ENCODE peak calls at places on chromosomes 3 and 15, in four cellular contexts. Y, T, H and A are unnamed samples. For H3K4me1 and H3K36me3, the result is how much of the 10 kb centered on the place peaks cover.

GRCh38 chr3:197027151-197027895 is 2.3 kb downstream of the MELTF start:
- DNase-seq in T (peak), H (no peak), Y (peak), A (peak)

GRCh38 chr3:46208167-46208704 is at the start of gene CCR1:
- DNase-seq in Y (peak), H (no peak), T (peak), A (no peak)

GRCh38 chr15:50707878-50708427 is 21.4 kb upstream of the TRPM7 start:
- DNase-seq in T (no peak), Y (no peak), H (no peak), A (no peak)

GRCh38 chr15:93982226-93982641 is 249.1 kb upstream of the MCTP2 start:
- DNase-seq in Y (peak), H (no peak), T (peak), A (no peak)

GRCh38 chr15:70351941-70352774 is 254.4 kb upstream of the TLE3 start:
- DNase-seq in Y (no peak), H (no peak), T (no peak), A (peak)

GRCh38 chr15:53882311-53882710 is 95.9 kb upstream of the UNC13C start:
- DNase-seq in Y (no peak), T (no peak), H (no peak), A (no peak)

GRCh38 chr3:189714991-189715961 is 84.1 kb downstream of the TP63 start:
- DNase-seq in Y (no peak), T (peak), H (no peak), A (no peak)

GRCh38 chr15:61871926-61872522 is 188.2 kb downstream of the VPS13C start:
- DNase-seq in Y (no peak), T (peak), H (no peak), A (no peak)

GRCh38 chr3:13770390-13771169 is 109.3 kb downstream of the WNT7A start:
- DNase-seq in H (peak), Y (no peak), T (no peak), A (no peak)

GRCh38 chr3:53503185-53503584 is 8.8 kb downstream of the CACNA1D start:
- DNase-seq in Y (no peak), H (no peak), T (no peak), A (no peak)

GRCh38 chr15:63050737-63051700 is 8.5 kb downstream of the TPM1 start:
- DNase-seq in H (no peak), T (peak), Y (no peak), A (no peak)

GRCh38 chr15:68559342-68560310 is 19.2 kb upstream of the CORO2B start:
- DNase-seq in Y (peak), H (peak), T (peak), A (peak)

GRCh38 chr3:71258116-71258515 is 325.4 kb downstream of the FOXP1 start:
- DNase-seq in T (peak), Y (peak), H (no peak), A (no peak)

GRCh38 chr3:138921316-138922292 is 25.3 kb downstream of the FOXL2 start:
- DNase-seq in H (no peak), Y (peak), T (peak), A (peak)

GRCh38 chr15:79812536-79812935 is 84.3 kb downstream of the MTHFS start:
- DNase-seq in H (no peak), T (no peak), Y (no peak), A (no peak)

GRCh38 chr15:61880079-61880478 is 180.2 kb downstream of the VPS13C start:
- DNase-seq in H (no peak), T (no peak), Y (no peak), A (no peak)

GRCh38 chr15:81117581-81117980 is 16.5 kb upstream of the CFAP161 start:
- DNase-seq in T (no peak), Y (no peak), H (no peak), A (no peak)

GRCh38 chr15:101295607-101296225 is 668 bp upstream of the SNRPA1 start:
- DNase-seq in Y (no peak), H (no peak), T (peak), A (peak)

GRCh38 chr3:52268036-52268435 is 10.4 kb downstream of the WDR82 start:
- DNase-seq in T (no peak), Y (no peak), H (no peak), A (no peak)

GRCh38 chr3:62051506-62051905 is 321.8 kb downstream of the FEZF2 start:
- DNase-seq in T (peak), H (peak), Y (no peak), A (no peak)

GRCh38 chr3:81300324-81300927 is 461.0 kb downstream of the GBE1 start:
- DNase-seq in H (no peak), T (no peak), Y (no peak), A (no peak)

GRCh38 chr3:81302045-81302444 is 459.4 kb downstream of the GBE1 start:
- DNase-seq in T (peak), Y (no peak), H (peak), A (no peak)

GRCh38 chr3:81301230-81301629 is 460.2 kb downstream of the GBE1 start:
- DNase-seq in T (no peak), H (no peak), Y (no peak), A (no peak)

GRCh38 chr3:81299486-81299885 is 462.0 kb downstream of the GBE1 start:
- DNase-seq in H (no peak), Y (no peak), T (peak), A (no peak)

DNA sequence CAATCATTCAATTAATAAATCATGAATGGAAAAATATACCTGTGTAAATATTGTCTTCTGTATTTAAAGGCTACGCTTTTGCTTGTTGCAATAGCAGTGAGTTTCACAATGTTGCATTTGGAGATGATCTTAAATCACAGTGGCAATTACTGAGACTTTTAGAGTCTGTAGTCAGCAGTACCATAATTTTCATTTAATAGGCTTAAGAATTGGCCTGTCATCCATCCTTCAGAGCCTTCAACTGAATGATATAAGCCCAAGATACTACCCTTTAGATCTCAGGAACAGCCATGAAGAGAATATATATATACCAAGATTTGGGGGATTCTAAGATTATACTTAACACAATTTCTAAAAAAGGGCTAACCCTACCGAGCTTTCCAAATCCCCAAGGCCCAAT is 458.1 kb downstream of the GBE1 start:
- DNase-seq in H (no peak), Y (no peak), T (no peak), A (no peak)
- H3K4me1 ChIP-seq in H (under half), Y (under half), T (under half), A (under half)

GRCh38 chr3:37348736-37349396 is 174.5 kb upstream of the LRRFIP2 start:
- DNase-seq in Y (no peak), H (no peak), T (no peak), A (no peak)
- H3K36me3 ChIP-seq in Y (under half), H (under half), T (under half), A (half or more)

GRCh38 chr3:11288786-11289637 is 16.8 kb downstream of the ATG7 start:
- DNase-seq in T (peak), H (no peak), Y (no peak), A (no peak)
- H3K4me3 ChIP-seq in T (no peak), H (no peak), Y (no peak), A (no peak)

DNA sequence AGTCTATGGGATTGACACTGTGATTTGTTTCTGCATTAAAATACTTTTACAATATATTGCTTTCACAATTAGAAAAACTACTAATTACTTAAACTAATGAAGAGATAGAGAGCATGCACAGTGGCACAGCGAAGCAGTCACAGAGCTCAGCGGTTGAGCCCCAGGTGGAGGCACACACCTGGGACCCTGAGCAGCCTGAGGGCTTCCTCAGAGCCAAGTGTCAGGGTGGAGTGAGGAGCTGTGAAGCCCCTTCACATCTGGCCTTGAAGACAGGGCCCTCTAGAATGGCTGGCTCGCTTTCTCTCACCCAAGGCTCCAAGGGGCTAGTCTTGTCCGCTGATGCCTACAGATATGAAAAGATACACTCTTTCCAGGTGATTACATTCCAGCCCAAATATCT is 287.7 kb downstream of the ZNF385D start:
- DNase-seq in T (no peak), H (no peak), Y (no peak), A (no peak)
- H3K4me1 ChIP-seq in T (under half), H (under half), Y (under half), A (under half)

GRCh38 chr3:115787818-115788217 is 164.5 kb downstream of the GAP43 start:
- DNase-seq in H (no peak), Y (no peak), T (no peak), A (no peak)

GRCh38 chr3:115788921-115789470 is 165.7 kb downstream of the GAP43 start:
- DNase-seq in T (peak), H (no peak), Y (no peak), A (no peak)

GRCh38 chr3:115785782-115786181 is 162.5 kb downstream of the GAP43 start:
- DNase-seq in T (peak), H (no peak), Y (no peak), A (no peak)

GRCh38 chr3:115783938-115784738 is 160.8 kb downstream of the GAP43 start:
- DNase-seq in Y (peak), H (peak), T (peak), A (peak)

GRCh38 chr3:115784739-115785571 is 161.6 kb downstream of the GAP43 start:
- DNase-seq in T (peak), H (no peak), Y (no peak), A (no peak)
- H3K36me3 ChIP-seq in T (under half), H (under half), Y (under half), A (under half)